ENCODE peak calls at places on chromosomes 13 and 19, in four cellular contexts. One of them, this sample, is unnamed.

GRCh38 chr13:77733674-77734073 is 36.2 kb downstream of the SLAIN1 start:
- DNase-seq in T-helper 1 cell: no peak
- DNase-seq in T-helper 2 cell: no peak
- DNase-seq in left colon: no peak
- DNase-seq in this sample: no peak

GRCh38 chr13:31970237-31970930 is 61.2 kb upstream of the FRY start:
- DNase-seq in left colon: no peak
- DNase-seq in T-helper 2 cell: no peak
- DNase-seq in T-helper 1 cell: no peak
- DNase-seq in this sample: peak

GRCh38 chr19:15438577-15438976 is 11.2 kb downstream of the WIZ start:
- DNase-seq in left colon: no peak
- DNase-seq in T-helper 2 cell: no peak
- DNase-seq in T-helper 1 cell: no peak
- DNase-seq in this sample: no peak

GRCh38 chr19:41999071-41999877 is 5.2 kb upstream of the ATP1A3 start:
- DNase-seq in T-helper 2 cell: no peak
- DNase-seq in T-helper 1 cell: no peak
- DNase-seq in left colon: no peak
- DNase-seq in this sample: no peak

GRCh38 chr19:4985551-4985991 is 16.7 kb downstream of the KDM4B start:
- DNase-seq in T-helper 1 cell: no peak
- DNase-seq in T-helper 2 cell: no peak
- DNase-seq in left colon: no peak
- DNase-seq in this sample: no peak

GRCh38 chr13:59570204-59570603 is 593.5 kb downstream of the DIAPH3 start:
- DNase-seq in T-helper 2 cell: no peak
- DNase-seq in left colon: no peak
- DNase-seq in T-helper 1 cell: no peak
- DNase-seq in this sample: no peak

GRCh38 chr19:10189631-10190425 is 4.9 kb downstream of the DNMT1 start:
- DNase-seq in T-helper 1 cell: no peak
- DNase-seq in left colon: no peak
- DNase-seq in T-helper 2 cell: no peak
- DNase-seq in this sample: no peak

GRCh38 chr13:73141292-73141771 is 82.5 kb downstream of the KLF5 start:
- DNase-seq in T-helper 2 cell: no peak
- DNase-seq in left colon: no peak
- DNase-seq in T-helper 1 cell: no peak
- DNase-seq in this sample: no peak

GRCh38 chr13:35965226-35965927 is 165.8 kb downstream of the DCLK1 start:
- DNase-seq in left colon: no peak
- DNase-seq in T-helper 2 cell: no peak
- DNase-seq in T-helper 1 cell: no peak
- DNase-seq in this sample: no peak

GRCh38 chr13:40235160-40235796 is 431.2 kb downstream of the FOXO1 start:
- DNase-seq in T-helper 2 cell: no peak
- DNase-seq in left colon: no peak
- DNase-seq in T-helper 1 cell: no peak
- DNase-seq in this sample: peak

GRCh38 chr13:99959538-99960230 is 11.9 kb downstream of the ZIC5 start:
- DNase-seq in T-helper 2 cell: no peak
- DNase-seq in T-helper 1 cell: no peak
- DNase-seq in left colon: no peak
- DNase-seq in this sample: no peak

GRCh38 chr19:30449673-30450072 is 77.5 kb downstream of the ZNF536 start:
- DNase-seq in T-helper 2 cell: no peak
- DNase-seq in T-helper 1 cell: no peak
- DNase-seq in left colon: no peak
- DNase-seq in this sample: no peak

GRCh38 chr13:62687727-62688126 is 1272.1 kb upstream of the PCDH20 start:
- DNase-seq in T-helper 1 cell: no peak
- DNase-seq in T-helper 2 cell: no peak
- DNase-seq in left colon: no peak
- DNase-seq in this sample: no peak

GRCh38 chr13:35512271-35512920 is 35.9 kb upstream of the MAB21L1 start:
- DNase-seq in T-helper 1 cell: no peak
- DNase-seq in T-helper 2 cell: no peak
- DNase-seq in left colon: no peak
- DNase-seq in this sample: peak

GRCh38 chr19:48780684-48781391 is 25.5 kb downstream of the FGF21 start:
- DNase-seq in left colon: no peak
- DNase-seq in T-helper 1 cell: no peak
- DNase-seq in T-helper 2 cell: no peak
- DNase-seq in this sample: no peak

GRCh38 chr19:4362871-4363545 is 19.6 kb downstream of the MPND start:
- DNase-seq in left colon: no peak
- DNase-seq in T-helper 2 cell: no peak
- DNase-seq in T-helper 1 cell: no peak
- DNase-seq in this sample: peak

GRCh38 chr13:91557328-91557727 is 158.9 kb downstream of the GPC5 start:
- DNase-seq in T-helper 2 cell: no peak
- DNase-seq in left colon: no peak
- DNase-seq in T-helper 1 cell: no peak
- DNase-seq in this sample: no peak

GRCh38 chr13:59299584-59299983 is 864.1 kb downstream of the DIAPH3 start:
- DNase-seq in T-helper 2 cell: no peak
- DNase-seq in T-helper 1 cell: no peak
- DNase-seq in left colon: no peak
- DNase-seq in this sample: no peak